ENCODE peak calls at places on chromosomes 12 and 14, in five cellular contexts. O is fibroblast of pulmonary artery; V is WERI-Rb-1; Z is activated CD8-positive, alpha-beta T cell treated with anti-CD3 and anti-CD28 coated beads for 36 hours; X is bronchial epithelial cell. N is an unnamed sample.

GRCh38 chr12:24759155-24759554 is 189.7 kb downstream of the BCAT1 start:
- DNase-seq in O (peak), Z (no peak), X (peak), V (no peak), N (no peak)

GRCh38 chr12:76340680-76341435 is 7.4 kb downstream of the BBS10 start:
- DNase-seq in O (no peak), Z (no peak), X (no peak), V (no peak), N (no peak)

GRCh38 chr14:52494444-52494843 is 57.9 kb downstream of the TXNDC16 start:
- DNase-seq in X (no peak), O (peak), V (no peak), Z (no peak), N (no peak)

GRCh38 chr14:61076531-61076930 is 95.5 kb downstream of the SLC38A6 start:
- DNase-seq in X (peak), Z (no peak), V (no peak), O (peak), N (no peak)

GRCh38 chr12:130196827-130197226 is 34.6 kb downstream of the FZD10 start:
- DNase-seq in V (no peak), X (no peak), O (no peak), Z (no peak), N (no peak)

GRCh38 chr14:103260629-103261124 is 73.4 kb upstream of the EIF5 start:
- DNase-seq in X (peak), O (peak), V (no peak), Z (no peak), N (no peak)

GRCh38 chr12:103421402-103421801 is 74.4 kb downstream of the C12orf42 start:
- DNase-seq in Z (no peak), O (no peak), V (no peak), X (no peak), N (no peak)

GRCh38 chr12:122356192-122356635 is 66.3 kb downstream of the CLIP1 start:
- DNase-seq in Z (peak), O (peak), X (peak), V (peak), N (peak)

GRCh38 chr12:5171701-5172100 is 128.0 kb downstream of the KCNA5 start:
- DNase-seq in X (peak), O (peak), V (peak), Z (no peak), N (peak)

GRCh38 chr14:89855961-89856360 is 98.6 kb downstream of the EFCAB11 start:
- DNase-seq in O (peak), X (peak), Z (no peak), V (no peak), N (no peak)

GRCh38 chr14:76307786-76308780 is 67.9 kb upstream of the ESRRB start:
- DNase-seq in O (no peak), V (no peak), Z (no peak), X (peak), N (no peak)

GRCh38 chr12:116529048-116529447 is 30.1 kb upstream of the MAP1LC3B2 start:
- DNase-seq in Z (no peak), X (no peak), V (no peak), O (no peak), N (no peak)

GRCh38 chr14:26218858-26219257 is 379.0 kb downstream of the NOVA1 start:
- DNase-seq in Z (no peak), V (no peak), X (no peak), O (no peak), N (no peak)

GRCh38 chr12:121823101-121823726 is 19.4 kb downstream of the SETD1B start:
- DNase-seq in V (no peak), X (no peak), Z (no peak), O (no peak), N (peak)

GRCh38 chr12:132451172-132451835 is 38.6 kb upstream of the FBRSL1 start:
- DNase-seq in O (no peak), Z (peak), V (no peak), X (no peak), N (peak)

GRCh38 chr14:54828031-54828430 is 74.6 kb downstream of the GCH1 start:
- DNase-seq in O (no peak), V (no peak), Z (no peak), X (no peak), N (no peak)

GRCh38 chr12:120224304-120225199 is 23.6 kb upstream of the RPLP0 start:
- DNase-seq in Z (peak), O (no peak), X (no peak), V (no peak), N (no peak)

GRCh38 chr12:57627504-57628279 is 5.3 kb downstream of the B4GALNT1 start:
- DNase-seq in O (no peak), X (no peak), V (no peak), Z (peak), N (peak)

GRCh38 chr12:3644103-3644502 is 108.8 kb downstream of the CRACR2A start:
- DNase-seq in O (no peak), Z (no peak), V (no peak), X (no peak), N (no peak)

GRCh38 chr14:93146119-93146518 is 30.4 kb upstream of the ITPK1 start:
- DNase-seq in Z (no peak), V (no peak), O (no peak), X (no peak), N (no peak)

GRCh38 chr12:60977966-60978365 is 1282.2 kb upstream of the USP15 start:
- DNase-seq in O (no peak), V (peak), X (peak), Z (no peak), N (peak)

GRCh38 chr12:76083761-76084276 is 666 bp downstream of the NAP1L1 start:
- DNase-seq in O (peak), X (peak), Z (peak), V (peak), N (peak)

GRCh38 chr12:1517734-1518485 is 76.5 kb downstream of the FBXL14 start:
- DNase-seq in O (no peak), Z (no peak), V (no peak), X (no peak), N (no peak)

GRCh38 chr14:93023039-93023438 is 92.7 kb downstream of the ITPK1 start:
- DNase-seq in Z (peak), O (no peak), X (peak), V (peak), N (no peak)

GRCh38 chr12:87848248-87848868 is 180.8 kb downstream of the C12orf50 start:
- DNase-seq in O (peak), V (peak), Z (peak), X (peak), N (peak)

GRCh38 chr12:33605776-33606175 is 166.2 kb upstream of the SYT10 start:
- DNase-seq in O (peak), Z (no peak), V (no peak), X (peak), N (no peak)

GRCh38 chr14:99755629-99756603 is 37.3 kb upstream of the EML1 start:
- DNase-seq in Z (no peak), O (peak), V (no peak), X (peak), N (no peak)

GRCh38 chr14:23910081-23910875 is 43.3 kb upstream of the DHRS4 start:
- DNase-seq in Z (peak), V (peak), X (peak), O (peak), N (peak)
- TF ChIP-seq CTCF in Z (peak), V (peak), X (peak), O (peak), N (peak)

GRCh38 chr12:105278043-105278697 is 42.2 kb upstream of the APPL2 start:
- DNase-seq in O (peak), Z (no peak), V (no peak), X (no peak), N (no peak)

GRCh38 chr12:105280966-105281693 is 45.2 kb upstream of the APPL2 start:
- DNase-seq in O (peak), X (peak), Z (no peak), V (no peak), N (no peak)

GRCh38 chr12:105275997-105276760 is 40.2 kb upstream of the APPL2 start:
- DNase-seq in V (no peak), O (no peak), Z (no peak), X (peak), N (no peak)

GRCh38 chr12:105281694-105282049 is 45.7 kb upstream of the APPL2 start:
- DNase-seq in Z (no peak), X (no peak), O (no peak), V (no peak), N (no peak)

DNA sequence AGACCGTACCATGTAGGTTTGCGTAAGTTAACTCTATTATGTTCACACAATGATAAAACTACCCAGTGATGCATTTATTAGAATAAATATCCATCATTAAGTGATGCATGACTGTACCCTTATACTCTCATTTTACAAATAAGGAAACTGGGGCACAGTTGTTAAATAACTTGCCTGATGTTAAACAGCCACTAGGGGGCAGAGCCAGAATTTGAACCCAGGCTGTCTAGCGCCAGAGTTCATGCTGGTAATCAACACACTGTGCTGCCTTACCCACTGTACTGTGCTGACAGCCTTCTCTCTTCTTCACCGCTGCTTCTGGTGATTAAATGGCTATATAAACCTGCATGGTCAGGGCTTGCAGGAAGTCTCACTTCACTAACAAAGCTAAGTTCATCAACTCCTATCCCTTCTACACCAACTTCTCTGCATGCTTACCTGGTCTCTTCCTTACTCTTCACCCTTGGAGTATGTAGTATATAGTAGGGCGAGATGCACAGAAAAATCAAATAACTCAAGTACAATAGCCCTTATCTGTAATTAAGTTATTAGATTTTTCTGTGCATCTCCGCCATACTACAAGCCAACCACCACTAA is 43.6 kb upstream of the APPL2 start:
- DNase-seq in O (peak), V (peak), X (peak), Z (peak), N (peak)
- TF ChIP-seq CTCF in O (peak), V (peak), X (peak), Z (peak), N (peak)

DNA sequence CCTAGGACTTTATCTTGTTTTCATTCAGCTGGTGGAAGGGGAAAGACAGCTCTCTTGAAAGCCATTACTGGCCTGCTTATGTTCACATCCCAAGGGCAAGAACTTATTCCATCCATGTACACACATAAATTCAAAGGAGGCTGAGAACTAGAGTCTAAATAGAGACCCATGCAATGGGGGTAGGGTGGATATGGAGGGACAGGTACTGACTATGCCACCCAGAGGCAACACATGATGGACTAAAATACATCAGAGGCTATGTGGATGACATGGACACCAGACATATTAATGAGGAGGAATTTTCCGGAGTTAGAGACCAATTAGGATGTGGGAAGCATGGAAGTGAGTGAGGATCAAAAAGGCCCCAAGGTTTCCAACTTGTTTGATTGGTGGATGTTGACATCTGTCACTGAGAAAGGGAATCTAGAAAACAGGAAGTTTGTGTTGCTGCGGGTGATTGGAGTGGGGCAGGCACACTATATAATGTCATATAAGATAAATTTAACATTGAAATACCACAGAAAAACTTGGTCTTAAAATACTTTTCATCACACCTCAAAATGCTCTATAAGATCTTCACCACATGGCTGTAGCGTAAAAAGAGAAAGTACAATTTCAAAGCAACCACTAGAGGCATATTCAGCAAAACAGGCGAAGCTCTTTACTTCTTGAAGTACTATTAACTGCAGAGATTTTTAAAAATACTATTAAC is 130.4 kb downstream of the GRIP1 start:
- DNase-seq in O (peak), X (no peak), Z (no peak), V (no peak), N (no peak)
- TF ChIP-seq CTCF in O (peak), X (no peak), Z (no peak), V (no peak), N (peak)

GRCh38 chr14:58151701-58152568 is at the start of gene ARMH4:
- DNase-seq in O (peak), Z (peak), V (peak), X (peak), N (peak)
- TF ChIP-seq CTCF in O (no peak), Z (peak), V (no peak), X (no peak), N (no peak)

N was measured in nephron progenitor cell.